ENCODE peak calls at places on chromosome 10, in eight cellular contexts. P, W, X, C, A, O, S and Q are unnamed samples.

GRCh38 chr10:91367127-91367531 is 43.0 kb upstream of the HECTD2 start:
- ATAC-seq in P (peak), W (peak), X (no peak), C (no peak), A (peak), O (peak), S (no peak), Q (peak)

GRCh38 chr10:53379951-53380350 is 607.4 kb upstream of the MBL2 start:
- ATAC-seq in P (no peak), W (no peak), X (no peak), C (no peak), A (no peak), O (no peak), S (no peak), Q (no peak)

GRCh38 chr10:35435824-35436223 is 99.5 kb downstream of the CCNY start:
- ATAC-seq in P (no peak), W (peak), X (no peak), C (no peak), A (no peak), O (no peak), S (no peak), Q (no peak)

GRCh38 chr10:119933179-119933578 is 40.6 kb downstream of the SEC23IP start:
- ATAC-seq in P (no peak), W (no peak), X (no peak), C (no peak), A (no peak), O (no peak), S (no peak), Q (no peak)

GRCh38 chr10:35910234-35910633 is 268.1 kb upstream of the FZD8 start:
- ATAC-seq in P (no peak), W (no peak), X (no peak), C (no peak), A (no peak), O (no peak), S (no peak), Q (no peak)

GRCh38 chr10:72342911-72343310 is 11.8 kb downstream of the DNAJB12 start:
- ATAC-seq in P (no peak), W (no peak), X (no peak), C (no peak), A (no peak), O (no peak), S (no peak), Q (no peak)

GRCh38 chr10:99630439-99630838 is 10.2 kb upstream of the SLC25A28 start:
- ATAC-seq in P (no peak), W (no peak), X (no peak), C (no peak), A (no peak), O (no peak), S (peak), Q (no peak)

GRCh38 chr10:132464256-132465192 is 67.5 kb downstream of the PWWP2B start:
- ATAC-seq in P (peak), W (peak), X (no peak), C (no peak), A (peak), O (no peak), S (peak), Q (no peak)

GRCh38 chr10:43585981-43586738 is 11.7 kb upstream of the ZNF239 start:
- ATAC-seq in P (no peak), W (no peak), X (no peak), C (no peak), A (no peak), O (no peak), S (peak), Q (no peak)

GRCh38 chr10:100167521-100168312 is 18.1 kb downstream of the ERLIN1 start:
- ATAC-seq in P (no peak), W (no peak), X (peak), C (no peak), A (no peak), O (peak), S (no peak), Q (peak)

GRCh38 chr10:51301644-51302043 is 227.4 kb downstream of the PRKG1 start:
- ATAC-seq in P (peak), W (peak), X (no peak), C (no peak), A (peak), O (no peak), S (no peak), Q (peak)

GRCh38 chr10:24466616-24466949 is 257.1 kb downstream of the ARHGAP21 start:
- ATAC-seq in P (no peak), W (no peak), X (no peak), C (no peak), A (no peak), O (no peak), S (no peak), Q (peak)

GRCh38 chr10:15775513-15775912 is 55.8 kb upstream of the ITGA8 start:
- ATAC-seq in P (no peak), W (no peak), X (no peak), C (no peak), A (no peak), O (no peak), S (no peak), Q (no peak)

GRCh38 chr10:22753786-22754185 is 39.4 kb upstream of the PIP4K2A start:
- ATAC-seq in P (no peak), W (no peak), X (no peak), C (no peak), A (no peak), O (no peak), S (no peak), Q (no peak)

GRCh38 chr10:63720072-63720537 is 198.9 kb downstream of the REEP3 start:
- ATAC-seq in P (peak), W (peak), X (peak), C (peak), A (peak), O (peak), S (peak), Q (peak)

GRCh38 chr10:58621379-58622077 is 108.9 kb downstream of the BICC1 start:
- ATAC-seq in P (no peak), W (no peak), X (no peak), C (no peak), A (no peak), O (no peak), S (no peak), Q (no peak)

GRCh38 chr10:19628767-19629443 is 187.3 kb upstream of the PLXDC2 start:
- ATAC-seq in P (peak), W (no peak), X (no peak), C (no peak), A (peak), O (no peak), S (no peak), Q (no peak)

GRCh38 chr10:68212721-68213352 is 19.1 kb downstream of the ATOH7 start:
- ATAC-seq in P (no peak), W (no peak), X (no peak), C (no peak), A (no peak), O (no peak), S (no peak), Q (no peak)

GRCh38 chr10:28676297-28676967 is 889 bp upstream of the BAMBI start:
- ATAC-seq in P (peak), W (no peak), X (peak), C (peak), A (peak), O (no peak), S (peak), Q (peak)

GRCh38 chr10:88437411-88437810 is 145.7 kb downstream of the RNLS start:
- ATAC-seq in P (no peak), W (no peak), X (no peak), C (no peak), A (no peak), O (no peak), S (no peak), Q (no peak)

GRCh38 chr10:102101152-102101551 is 19.0 kb downstream of the LDB1 start:
- ATAC-seq in P (no peak), W (no peak), X (no peak), C (no peak), A (no peak), O (no peak), S (peak), Q (no peak)

GRCh38 chr10:72574636-72575035 is 51.2 kb downstream of the MICU1 start:
- ATAC-seq in P (no peak), W (no peak), X (no peak), C (no peak), A (no peak), O (no peak), S (no peak), Q (no peak)

GRCh38 chr10:43000021-43000411 is 76.9 kb upstream of the RET start:
- ATAC-seq in P (no peak), W (no peak), X (no peak), C (no peak), A (no peak), O (no peak), S (no peak), Q (no peak)

GRCh38 chr10:33026422-33026821 is 68.4 kb upstream of the ITGB1 start:
- ATAC-seq in P (no peak), W (no peak), X (no peak), C (no peak), A (no peak), O (no peak), S (no peak), Q (peak)

GRCh38 chr10:113021268-113022028 is 71.4 kb downstream of the TCF7L2 start:
- ATAC-seq in P (peak), W (no peak), X (no peak), C (no peak), A (no peak), O (no peak), S (no peak), Q (no peak)

GRCh38 chr10:21020545-21020944 is 123.4 kb upstream of the NEBL start:
- ATAC-seq in P (no peak), W (peak), X (no peak), C (no peak), A (no peak), O (no peak), S (no peak), Q (peak)

GRCh38 chr10:14751576-14752330 is 22.9 kb downstream of the FAM107B start:
- ATAC-seq in P (peak), W (peak), X (no peak), C (no peak), A (peak), O (no peak), S (no peak), Q (no peak)

GRCh38 chr10:33287112-33287511 is 47.4 kb downstream of the NRP1 start:
- ATAC-seq in P (no peak), W (no peak), X (no peak), C (no peak), A (no peak), O (no peak), S (no peak), Q (no peak)

GRCh38 chr10:1952126-1953095 is 215.1 kb upstream of the ADARB2 start:
- ATAC-seq in P (no peak), W (no peak), X (no peak), C (no peak), A (no peak), O (no peak), S (no peak), Q (no peak)